ENCODE peak calls at places on chromosomes 2 and 18, in six cellular contexts. One of them, this sample, is unnamed.

GRCh38 chr18:41457730-41458129 is 497.3 kb upstream of the PIK3C3 start:
- DNase-seq in CD8-positive, alpha-beta T cell: no peak
- DNase-seq in AG04450: no peak
- DNase-seq in HFF-Myc: no peak
- DNase-seq in lower lobe of right lung: no peak
- DNase-seq in mammary epithelial cell: no peak
- DNase-seq in this sample: no peak

GRCh38 chr2:2328847-2329246 is 2.2 kb downstream of the MYT1L start:
- DNase-seq in AG04450: no peak
- DNase-seq in lower lobe of right lung: no peak
- DNase-seq in CD8-positive, alpha-beta T cell: no peak
- DNase-seq in mammary epithelial cell: no peak
- DNase-seq in HFF-Myc: no peak
- DNase-seq in this sample: no peak

GRCh38 chr2:152456262-152456661 is 121.3 kb downstream of the FMNL2 start:
- DNase-seq in AG04450: no peak
- DNase-seq in mammary epithelial cell: peak; percentile 69
- DNase-seq in lower lobe of right lung: no peak
- DNase-seq in CD8-positive, alpha-beta T cell: no peak
- DNase-seq in HFF-Myc: no peak
- DNase-seq in this sample: no peak

GRCh38 chr2:66439291-66440010 is 4.5 kb downstream of the MEIS1 start:
- DNase-seq in lower lobe of right lung: peak; percentile 45
- DNase-seq in AG04450: no peak
- DNase-seq in HFF-Myc: no peak
- DNase-seq in CD8-positive, alpha-beta T cell: no peak
- DNase-seq in mammary epithelial cell: no peak
- DNase-seq in this sample: no peak

GRCh38 chr2:37418956-37419355 is 74.5 kb downstream of the QPCT start:
- DNase-seq in CD8-positive, alpha-beta T cell: no peak
- DNase-seq in mammary epithelial cell: peak; percentile 11
- DNase-seq in HFF-Myc: no peak
- DNase-seq in AG04450: peak; percentile 15
- DNase-seq in lower lobe of right lung: no peak
- DNase-seq in this sample: no peak

GRCh38 chr2:160061533-160062282 is 707 bp downstream of the PLA2R1 start:
- DNase-seq in HFF-Myc: no peak
- DNase-seq in AG04450: no peak
- DNase-seq in lower lobe of right lung: peak; percentile 50
- DNase-seq in mammary epithelial cell: no peak
- DNase-seq in CD8-positive, alpha-beta T cell: no peak
- DNase-seq in this sample: no peak

GRCh38 chr18:66473882-66474281 is 130.0 kb downstream of the CDH19 start:
- DNase-seq in HFF-Myc: no peak
- DNase-seq in CD8-positive, alpha-beta T cell: no peak
- DNase-seq in mammary epithelial cell: no peak
- DNase-seq in lower lobe of right lung: no peak
- DNase-seq in AG04450: no peak
- DNase-seq in this sample: no peak

GRCh38 chr2:72457801-72458516 is 310.3 kb upstream of the CYP26B1 start:
- DNase-seq in CD8-positive, alpha-beta T cell: no peak
- DNase-seq in mammary epithelial cell: peak; percentile 6
- DNase-seq in HFF-Myc: peak; percentile 11
- DNase-seq in lower lobe of right lung: no peak
- DNase-seq in AG04450: no peak
- DNase-seq in this sample: no peak

GRCh38 chr2:73032702-73033097 is 38.8 kb downstream of the SFXN5 start:
- DNase-seq in HFF-Myc: no peak
- DNase-seq in mammary epithelial cell: no peak
- DNase-seq in AG04450: no peak
- DNase-seq in CD8-positive, alpha-beta T cell: no peak
- DNase-seq in lower lobe of right lung: no peak
- DNase-seq in this sample: no peak

GRCh38 chr2:230130668-230131364 is 62.1 kb upstream of the SLC16A14 start:
- DNase-seq in AG04450: peak; percentile 81
- DNase-seq in HFF-Myc: no peak
- DNase-seq in CD8-positive, alpha-beta T cell: no peak
- DNase-seq in lower lobe of right lung: no peak
- DNase-seq in mammary epithelial cell: no peak
- DNase-seq in this sample: no peak

GRCh38 chr2:3262437-3263388 is 114.9 kb downstream of the EIPR1 start:
- DNase-seq in CD8-positive, alpha-beta T cell: no peak
- DNase-seq in AG04450: no peak
- DNase-seq in lower lobe of right lung: no peak
- DNase-seq in mammary epithelial cell: no peak
- DNase-seq in HFF-Myc: no peak
- DNase-seq in this sample: no peak

GRCh38 chr2:133837441-133838090 is 269.3 kb upstream of the NCKAP5 start:
- DNase-seq in CD8-positive, alpha-beta T cell: no peak
- DNase-seq in AG04450: no peak
- DNase-seq in mammary epithelial cell: no peak
- DNase-seq in HFF-Myc: no peak
- DNase-seq in lower lobe of right lung: no peak
- DNase-seq in this sample: no peak

GRCh38 chr2:217958206-217958888 is 44.4 kb downstream of the TNS1 start:
- DNase-seq in lower lobe of right lung: peak; percentile 28
- DNase-seq in mammary epithelial cell: no peak
- DNase-seq in CD8-positive, alpha-beta T cell: no peak
- DNase-seq in AG04450: no peak
- DNase-seq in HFF-Myc: no peak
- DNase-seq in this sample: no peak

GRCh38 chr2:23655862-23656596 is 270.9 kb downstream of the ATAD2B start:
- DNase-seq in lower lobe of right lung: no peak
- DNase-seq in HFF-Myc: no peak
- DNase-seq in AG04450: no peak
- DNase-seq in mammary epithelial cell: no peak
- DNase-seq in CD8-positive, alpha-beta T cell: no peak
- DNase-seq in this sample: no peak

DNA sequence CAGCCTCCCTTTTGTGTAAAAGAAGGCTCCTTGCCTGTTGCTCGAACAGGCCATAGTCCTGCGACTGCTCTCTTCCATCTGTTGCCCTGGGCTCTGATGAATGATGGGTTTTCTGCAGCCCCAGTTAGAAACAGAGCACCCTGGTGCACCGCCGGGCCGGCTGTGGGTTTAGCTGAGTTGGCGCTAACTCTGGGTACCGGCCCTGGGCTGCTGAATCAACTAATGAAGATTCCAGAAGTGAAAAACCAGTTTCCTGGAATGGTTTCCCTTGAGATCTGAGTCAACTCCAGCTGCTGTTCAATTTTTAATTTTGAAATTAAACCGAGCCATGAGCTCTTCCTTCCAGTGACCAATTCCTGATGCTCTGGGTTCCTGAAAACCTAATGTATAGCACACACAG is 5.7 kb downstream of the COL6A3 start:
- DNase-seq in HFF-Myc: no peak
- DNase-seq in AG04450: no peak
- DNase-seq in CD8-positive, alpha-beta T cell: no peak
- DNase-seq in lower lobe of right lung: no peak
- DNase-seq in mammary epithelial cell: no peak
- DNase-seq in this sample: no peak
- H3K4me3 ChIP-seq in HFF-Myc: peak overlapping the region; percentile 82
- H3K4me3 ChIP-seq in AG04450: peak overlapping the region; percentile 100
- H3K4me3 ChIP-seq in CD8-positive, alpha-beta T cell: no peak overlapping the region
- H3K4me3 ChIP-seq in lower lobe of right lung: peak overlapping the region; percentile 13
- H3K4me3 ChIP-seq in mammary epithelial cell: no peak overlapping the region
- H3K4me3 ChIP-seq in this sample: peak overlapping the region; percentile 44

GRCh38 chr2:46299365-46300263 is 2.4 kb downstream of the EPAS1 start:
- DNase-seq in mammary epithelial cell: peak; percentile 79
- DNase-seq in AG04450: no peak
- DNase-seq in HFF-Myc: no peak
- DNase-seq in lower lobe of right lung: peak; percentile 87
- DNase-seq in CD8-positive, alpha-beta T cell: no peak
- DNase-seq in this sample: no peak

GRCh38 chr2:46297546-46298271 is 502 bp downstream of the EPAS1 start:
- DNase-seq in CD8-positive, alpha-beta T cell: peak; percentile 78
- DNase-seq in HFF-Myc: no peak
- DNase-seq in AG04450: no peak
- DNase-seq in lower lobe of right lung: peak; percentile 91
- DNase-seq in mammary epithelial cell: peak; percentile 80
- DNase-seq in this sample: no peak

GRCh38 chr2:46300406-46300832 is 3.2 kb downstream of the EPAS1 start:
- DNase-seq in AG04450: no peak
- DNase-seq in lower lobe of right lung: no peak
- DNase-seq in HFF-Myc: no peak
- DNase-seq in mammary epithelial cell: no peak
- DNase-seq in CD8-positive, alpha-beta T cell: no peak
- DNase-seq in this sample: no peak

GRCh38 chr2:46298272-46298521 is 990 bp downstream of the EPAS1 start:
- DNase-seq in lower lobe of right lung: no peak
- DNase-seq in HFF-Myc: no peak
- DNase-seq in AG04450: no peak
- DNase-seq in mammary epithelial cell: no peak
- DNase-seq in CD8-positive, alpha-beta T cell: no peak
- DNase-seq in this sample: no peak

DNA sequence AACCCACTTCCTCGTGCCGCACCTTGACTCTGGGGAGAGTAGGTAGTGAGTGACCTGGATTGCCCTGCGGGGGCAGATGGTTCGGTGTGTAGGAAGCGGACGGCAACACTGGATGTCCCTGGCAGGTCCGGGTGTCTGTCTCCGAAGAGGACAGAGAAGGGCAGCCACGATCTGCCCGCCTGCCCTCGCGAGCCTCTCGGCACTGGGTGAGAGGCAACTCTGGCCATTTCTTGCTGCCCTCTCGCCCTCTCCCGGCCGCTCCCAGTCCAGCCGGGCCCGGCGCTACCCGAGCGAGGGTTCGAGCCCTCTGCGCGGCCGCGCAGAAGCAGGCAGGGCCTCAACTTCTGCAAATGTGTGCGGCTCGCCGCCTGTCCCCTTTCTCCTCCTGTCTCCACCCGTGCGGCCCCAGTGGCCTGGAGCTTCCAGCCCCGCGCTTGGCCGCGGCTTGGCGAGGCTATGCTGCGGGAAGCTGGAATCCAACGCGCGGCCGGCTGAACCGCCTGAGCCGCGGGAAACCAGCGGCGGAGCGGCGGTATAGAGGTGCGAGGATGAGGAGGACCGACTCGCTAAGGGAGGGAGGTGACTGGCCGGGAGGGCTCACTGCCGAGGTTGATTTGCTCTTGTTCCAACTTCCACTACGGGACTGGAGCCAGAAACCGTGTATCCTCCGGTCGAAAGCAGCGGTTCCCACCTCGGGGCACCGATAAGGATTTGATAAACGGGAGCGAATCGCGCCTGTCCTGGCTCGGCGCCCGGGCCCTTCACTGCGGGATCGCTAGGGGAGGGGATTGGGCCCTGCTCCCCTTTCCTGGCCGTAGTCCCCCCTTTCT is 1.5 kb downstream of the EPAS1 start:
- DNase-seq in lower lobe of right lung: peak; percentile 78
- DNase-seq in CD8-positive, alpha-beta T cell: no peak
- DNase-seq in mammary epithelial cell: peak; percentile 54
- DNase-seq in HFF-Myc: no peak
- DNase-seq in AG04450: no peak
- DNase-seq in this sample: no peak
- TF ChIP-seq CTCF in lower lobe of right lung: peak; percentile 30
- TF ChIP-seq CTCF in CD8-positive, alpha-beta T cell: no peak
- TF ChIP-seq CTCF in mammary epithelial cell: peak; percentile 24
- TF ChIP-seq CTCF in HFF-Myc: peak; percentile 19
- TF ChIP-seq CTCF in AG04450: peak; percentile 32
- TF ChIP-seq CTCF in this sample: peak; percentile 54

GRCh38 chr18:21458322-21458721 is 142.2 kb downstream of the ESCO1 start:
- DNase-seq in CD8-positive, alpha-beta T cell: no peak
- DNase-seq in mammary epithelial cell: no peak
- DNase-seq in AG04450: no peak
- DNase-seq in lower lobe of right lung: no peak
- DNase-seq in HFF-Myc: no peak
- DNase-seq in this sample: no peak

GRCh38 chr18:21458788-21459187 is 141.7 kb downstream of the ESCO1 start:
- DNase-seq in CD8-positive, alpha-beta T cell: no peak
- DNase-seq in HFF-Myc: no peak
- DNase-seq in mammary epithelial cell: no peak
- DNase-seq in AG04450: no peak
- DNase-seq in lower lobe of right lung: no peak
- DNase-seq in this sample: no peak

GRCh38 chr18:21457179-21457535 is 143.3 kb downstream of the ESCO1 start:
- DNase-seq in lower lobe of right lung: no peak
- DNase-seq in HFF-Myc: no peak
- DNase-seq in AG04450: no peak
- DNase-seq in CD8-positive, alpha-beta T cell: no peak
- DNase-seq in mammary epithelial cell: no peak
- DNase-seq in this sample: no peak

GRCh38 chr18:21456428-21457178 is 143.9 kb downstream of the ESCO1 start:
- DNase-seq in lower lobe of right lung: no peak
- DNase-seq in AG04450: no peak
- DNase-seq in CD8-positive, alpha-beta T cell: no peak
- DNase-seq in mammary epithelial cell: no peak
- DNase-seq in HFF-Myc: no peak
- DNase-seq in this sample: no peak

GRCh38 chr18:21459706-21460286 is 140.7 kb downstream of the ESCO1 start:
- DNase-seq in HFF-Myc: no peak
- DNase-seq in CD8-positive, alpha-beta T cell: no peak
- DNase-seq in AG04450: no peak
- DNase-seq in mammary epithelial cell: no peak
- DNase-seq in lower lobe of right lung: no peak
- DNase-seq in this sample: no peak
- H3K4me3 ChIP-seq in HFF-Myc: no peak overlapping the region
- H3K4me3 ChIP-seq in CD8-positive, alpha-beta T cell: no peak overlapping the region
- H3K4me3 ChIP-seq in AG04450: no peak overlapping the region
- H3K4me3 ChIP-seq in mammary epithelial cell: no peak overlapping the region
- H3K4me3 ChIP-seq in lower lobe of right lung: no peak overlapping the region
- H3K4me3 ChIP-seq in this sample: no peak overlapping the region

GRCh38 chr2:163987175-163987574 is 251.4 kb upstream of the FIGN start:
- DNase-seq in CD8-positive, alpha-beta T cell: no peak
- DNase-seq in lower lobe of right lung: no peak
- DNase-seq in mammary epithelial cell: no peak
- DNase-seq in AG04450: no peak
- DNase-seq in HFF-Myc: no peak
- DNase-seq in this sample: no peak

GRCh38 chr2:163982938-163983337 is 247.1 kb upstream of the FIGN start:
- DNase-seq in HFF-Myc: no peak
- DNase-seq in CD8-positive, alpha-beta T cell: no peak
- DNase-seq in AG04450: no peak
- DNase-seq in mammary epithelial cell: no peak
- DNase-seq in lower lobe of right lung: no peak
- DNase-seq in this sample: no peak

GRCh38 chr2:163984991-163985390 is 249.2 kb upstream of the FIGN start:
- DNase-seq in CD8-positive, alpha-beta T cell: no peak
- DNase-seq in mammary epithelial cell: no peak
- DNase-seq in lower lobe of right lung: no peak
- DNase-seq in AG04450: no peak
- DNase-seq in HFF-Myc: no peak
- DNase-seq in this sample: no peak

DNA sequence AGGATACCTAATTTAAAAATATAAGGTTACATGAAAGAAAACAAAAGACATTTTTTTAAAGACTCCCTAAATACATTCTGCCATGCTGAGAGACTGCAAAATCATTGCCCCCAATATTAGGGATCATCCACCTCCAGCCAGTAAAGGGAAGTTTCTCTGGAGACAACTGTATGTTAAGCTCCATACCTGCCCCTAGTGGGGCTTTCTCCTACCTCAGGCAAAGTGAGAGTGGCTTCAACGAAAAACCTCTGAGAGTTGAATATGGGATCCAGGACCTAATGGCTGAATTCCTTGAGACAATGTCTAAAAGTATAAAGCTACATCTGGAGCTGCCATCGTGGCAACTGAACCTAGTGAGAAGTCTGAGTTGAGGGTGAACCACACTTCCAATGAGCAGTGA is 248.1 kb upstream of the FIGN start:
- DNase-seq in lower lobe of right lung: no peak
- DNase-seq in AG04450: no peak
- DNase-seq in CD8-positive, alpha-beta T cell: no peak
- DNase-seq in HFF-Myc: no peak
- DNase-seq in mammary epithelial cell: no peak
- DNase-seq in this sample: no peak
- TF ChIP-seq CTCF in lower lobe of right lung: no peak
- TF ChIP-seq CTCF in AG04450: no peak
- TF ChIP-seq CTCF in CD8-positive, alpha-beta T cell: no peak
- TF ChIP-seq CTCF in HFF-Myc: no peak
- TF ChIP-seq CTCF in mammary epithelial cell: no peak
- TF ChIP-seq CTCF in this sample: no peak